ENCODE peak calls at places on chromosomes 16 and 17, in six cellular contexts. A is H1, P is K562, R is SK-N-SH, W is HepG2, D is HCT116. N is an unnamed sample.

GRCh38 chr17:50452627-50453300 is 15.9 kb downstream of the CHAD start:
- DNase-seq in A (no peak), P (no peak), R (no peak), W (no peak), D (no peak), N (no peak)

GRCh38 chr16:31875112-31875803 is 1.7 kb downstream of the ZNF267 start:
- DNase-seq in A (no peak), P (no peak), R (no peak), W (no peak), D (no peak), N (no peak)

GRCh38 chr16:53090591-53091507 is 36.1 kb downstream of the CHD9 start:
- DNase-seq in A (no peak), P (no peak), R (peak), W (peak), D (no peak), N (no peak)

GRCh38 chr16:25747160-25747758 is 55.5 kb downstream of the HS3ST4 start:
- DNase-seq in A (no peak), P (peak), R (no peak), W (no peak), D (no peak), N (peak)

GRCh38 chr17:17353625-17354484 is 50.7 kb downstream of the NT5M start:
- DNase-seq in A (no peak), P (no peak), R (no peak), W (no peak), D (no peak), N (no peak)

GRCh38 chr17:50905460-50905803 is 39.3 kb upstream of the TOB1 start:
- DNase-seq in A (no peak), P (no peak), R (peak), W (peak), D (no peak), N (no peak)

GRCh38 chr17:57086069-57086930 is 1.3 kb downstream of the AKAP1 start:
- DNase-seq in A (no peak), P (peak), R (peak), W (peak), D (no peak), N (peak)

GRCh38 chr17:81432873-81433451 is 37.7 kb downstream of the BAHCC1 start:
- DNase-seq in A (no peak), P (no peak), R (no peak), W (no peak), D (no peak), N (peak)

GRCh38 chr17:19541445-19541844 is 7.8 kb downstream of the SLC47A1 start:
- DNase-seq in A (no peak), P (no peak), R (no peak), W (no peak), D (no peak), N (no peak)

GRCh38 chr17:42422958-42423712 is at the start of gene CAVIN1:
- DNase-seq in A (peak), P (peak), R (peak), W (peak), D (peak), N (peak)

GRCh38 chr17:74760404-74761105 is 12.1 kb downstream of the NHERF1 start:
- DNase-seq in A (no peak), P (peak), R (peak), W (no peak), D (no peak), N (peak)

GRCh38 chr17:73681946-73682345 is 37.7 kb upstream of the SDK2 start:
- DNase-seq in A (no peak), P (no peak), R (no peak), W (no peak), D (no peak), N (no peak)

GRCh38 chr16:72959301-72959996 is 88.5 kb downstream of the ZFHX3 start:
- DNase-seq in A (no peak), P (no peak), R (no peak), W (no peak), D (no peak), N (no peak)

GRCh38 chr17:4235372-4236279 is 28.2 kb downstream of the ANKFY1 start:
- DNase-seq in A (no peak), P (no peak), R (no peak), W (no peak), D (no peak), N (no peak)

GRCh38 chr16:68887107-68887506 is 43.8 kb downstream of the TANGO6 start:
- DNase-seq in A (no peak), P (no peak), R (no peak), W (no peak), D (no peak), N (no peak)

GRCh38 chr17:44086364-44087311 is 16.1 kb downstream of the G6PC3 start:
- DNase-seq in A (no peak), P (peak), R (peak), W (peak), D (peak), N (no peak)

GRCh38 chr17:31695456-31696090 is 163.5 kb downstream of the COPRS start:
- DNase-seq in A (no peak), P (no peak), R (no peak), W (no peak), D (no peak), N (no peak)

GRCh38 chr17:73639926-73640325 is 4.3 kb downstream of the SDK2 start:
- DNase-seq in A (no peak), P (no peak), R (no peak), W (peak), D (no peak), N (no peak)

GRCh38 chr17:76432712-76433336 is 20.1 kb downstream of the UBE2O start:
- DNase-seq in A (no peak), P (no peak), R (no peak), W (peak), D (peak), N (peak)

GRCh38 chr17:58487589-58488427 is at the start of gene HSF5:
- DNase-seq in A (no peak), P (no peak), R (peak), W (no peak), D (no peak), N (no peak)

GRCh38 chr16:21638573-21638975 is 13.8 kb downstream of the IGSF6 start:
- DNase-seq in A (no peak), P (no peak), R (no peak), W (peak), D (no peak), N (no peak)

GRCh38 chr17:72366626-72367025 is 245.8 kb downstream of the SOX9 start:
- DNase-seq in A (no peak), P (no peak), R (no peak), W (no peak), D (no peak), N (no peak)

GRCh38 chr16:2715519-2715918 is 4.5 kb downstream of the PRSS27 start:
- DNase-seq in A (no peak), P (peak), R (no peak), W (no peak), D (no peak), N (no peak)

GRCh38 chr16:1655909-1656807 is 21.9 kb upstream of the JPT2 start:
- DNase-seq in A (no peak), P (no peak), R (no peak), W (no peak), D (no peak), N (no peak)

GRCh38 chr16:1661826-1662225 is 16.3 kb upstream of the JPT2 start:
- DNase-seq in A (no peak), P (no peak), R (no peak), W (no peak), D (no peak), N (no peak)

GRCh38 chr16:1656808-1657617 is 21.1 kb upstream of the JPT2 start:
- DNase-seq in A (no peak), P (no peak), R (peak), W (no peak), D (no peak), N (no peak)

GRCh38 chr16:1657841-1658240 is 20.2 kb upstream of the JPT2 start:
- DNase-seq in A (no peak), P (no peak), R (no peak), W (no peak), D (no peak), N (no peak)

GRCh38 chr16:1659071-1659470 is 19.0 kb upstream of the JPT2 start:
- DNase-seq in A (no peak), P (no peak), R (no peak), W (no peak), D (no peak), N (no peak)
- TF ChIP-seq JUND in A (no peak), P (no peak), R (no peak), W (no peak), D (no peak), N (no peak)

GRCh38 chr17:37790153-37790552 is 45.3 kb upstream of the HNF1B start:
- DNase-seq in A (no peak), P (no peak), R (no peak), W (no peak), D (no peak), N (no peak)
- TF ChIP-seq JUND in A (no peak), P (no peak), R (no peak), W (no peak), D (no peak), N (no peak)

GRCh38 chr17:78735832-78736525 is 46.1 kb downstream of the CYTH1 start:
- DNase-seq in A (no peak), P (no peak), R (no peak), W (peak), D (no peak), N (no peak)

GRCh38 chr17:78738245-78738644 is 43.8 kb downstream of the CYTH1 start:
- DNase-seq in A (no peak), P (no peak), R (no peak), W (no peak), D (no peak), N (no peak)

GRCh38 chr17:78738698-78739097 is 43.4 kb downstream of the CYTH1 start:
- DNase-seq in A (no peak), P (no peak), R (no peak), W (no peak), D (no peak), N (no peak)

GRCh38 chr17:78736526-78737079 is 45.5 kb downstream of the CYTH1 start:
- DNase-seq in A (no peak), P (peak), R (no peak), W (no peak), D (peak), N (peak)

DNA sequence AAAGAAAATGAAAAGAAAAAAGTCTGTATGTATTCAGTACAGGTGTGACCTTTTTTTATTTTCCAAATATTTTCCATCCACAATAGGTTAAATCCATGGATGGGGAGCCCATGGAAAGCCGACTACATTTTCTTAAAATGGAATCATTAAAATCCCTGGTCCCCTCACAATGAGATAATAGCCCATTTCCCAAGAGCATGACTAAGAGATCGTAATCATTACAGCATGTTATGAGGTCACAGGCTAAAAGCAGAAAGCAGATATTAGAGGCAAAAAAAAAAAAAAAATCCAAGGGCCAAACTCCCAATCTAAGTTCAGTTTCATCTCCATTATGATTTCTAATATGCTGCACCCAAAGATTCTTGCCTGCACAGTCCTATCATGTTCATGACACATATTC is 44.7 kb downstream of the CYTH1 start:
- DNase-seq in A (no peak), P (no peak), R (peak), W (no peak), D (no peak), N (no peak)
- TF ChIP-seq JUND in A (no peak), P (peak), R (peak), W (no peak), D (no peak), N (no peak)

GRCh38 chr16:12144355-12144754 is 167.8 kb downstream of the SNX29 start:
- DNase-seq in A (no peak), P (peak), R (no peak), W (no peak), D (no peak), N (no peak)

GRCh38 chr16:12142157-12142556 is 165.6 kb downstream of the SNX29 start:
- DNase-seq in A (no peak), P (no peak), R (no peak), W (no peak), D (no peak), N (no peak)

GRCh38 chr16:12143776-12144175 is 167.2 kb downstream of the SNX29 start:
- DNase-seq in A (no peak), P (no peak), R (no peak), W (no peak), D (no peak), N (no peak)

GRCh38 chr16:12141556-12141955 is 165.0 kb downstream of the SNX29 start:
- DNase-seq in A (no peak), P (no peak), R (no peak), W (no peak), D (no peak), N (no peak)

DNA sequence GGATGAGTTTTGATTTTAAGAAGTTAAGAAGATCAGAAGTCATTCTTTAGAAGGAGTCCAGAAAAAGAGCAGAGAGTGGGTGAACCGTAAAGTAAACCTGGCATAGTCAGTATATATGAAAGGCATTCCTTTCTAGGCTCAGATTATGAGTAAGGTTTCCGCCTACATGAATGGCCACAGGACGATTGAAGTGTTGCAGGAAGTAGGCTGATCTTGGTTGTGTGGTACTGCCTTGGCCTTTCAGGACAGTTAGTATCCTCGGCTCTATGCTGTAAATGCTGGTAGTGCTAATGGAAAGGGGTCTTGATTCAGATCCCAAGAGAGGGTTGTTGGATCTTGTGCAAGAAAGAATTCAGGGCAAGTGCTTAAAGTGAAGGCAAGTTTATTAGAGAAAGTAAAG is 164.5 kb downstream of the SNX29 start:
- DNase-seq in A (no peak), P (no peak), R (no peak), W (no peak), D (no peak), N (no peak)
- TF ChIP-seq JUND in A (no peak), P (no peak), R (no peak), W (no peak), D (no peak), N (no peak)

DNA sequence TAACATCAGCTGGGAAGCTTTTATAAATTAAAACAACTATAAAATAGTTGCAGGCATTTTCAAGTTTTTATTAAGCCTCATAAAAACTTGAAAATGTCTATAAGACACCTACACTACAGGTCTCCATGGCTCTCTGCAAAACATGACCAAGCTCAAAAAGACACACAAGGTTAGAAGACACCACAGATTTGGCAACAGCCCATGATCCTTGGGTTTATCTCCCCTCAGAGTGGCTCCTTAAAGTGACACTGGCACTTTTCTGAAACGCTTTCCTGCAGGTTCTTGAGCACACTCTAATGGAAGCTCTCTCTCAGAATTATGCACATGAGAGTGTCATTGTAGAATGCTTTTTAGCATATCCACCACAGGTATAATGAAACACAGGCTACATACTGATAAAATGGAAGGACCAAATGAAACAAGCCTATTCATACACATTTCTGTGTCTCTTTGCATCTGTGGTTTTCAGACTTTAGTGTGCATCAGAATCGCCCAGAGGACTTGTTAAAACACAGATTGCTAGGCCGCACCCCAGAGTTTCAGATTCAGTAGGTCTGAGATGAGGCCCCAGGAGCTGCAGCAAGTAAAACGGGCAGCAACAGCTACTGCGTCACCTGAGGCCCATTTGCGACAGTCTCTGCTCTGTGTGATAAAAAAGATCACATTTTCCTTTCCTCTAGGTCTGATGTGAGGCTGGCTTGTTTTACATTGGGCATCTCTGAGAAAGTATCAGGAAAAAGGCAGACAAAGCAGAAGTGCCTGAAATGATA is 75.0 kb upstream of the WSB1 start:
- DNase-seq in A (no peak), P (no peak), R (no peak), W (no peak), D (no peak), N (no peak)
- TF ChIP-seq JUND in A (no peak), P (no peak), R (no peak), W (no peak), D (no peak), N (no peak)

DNA sequence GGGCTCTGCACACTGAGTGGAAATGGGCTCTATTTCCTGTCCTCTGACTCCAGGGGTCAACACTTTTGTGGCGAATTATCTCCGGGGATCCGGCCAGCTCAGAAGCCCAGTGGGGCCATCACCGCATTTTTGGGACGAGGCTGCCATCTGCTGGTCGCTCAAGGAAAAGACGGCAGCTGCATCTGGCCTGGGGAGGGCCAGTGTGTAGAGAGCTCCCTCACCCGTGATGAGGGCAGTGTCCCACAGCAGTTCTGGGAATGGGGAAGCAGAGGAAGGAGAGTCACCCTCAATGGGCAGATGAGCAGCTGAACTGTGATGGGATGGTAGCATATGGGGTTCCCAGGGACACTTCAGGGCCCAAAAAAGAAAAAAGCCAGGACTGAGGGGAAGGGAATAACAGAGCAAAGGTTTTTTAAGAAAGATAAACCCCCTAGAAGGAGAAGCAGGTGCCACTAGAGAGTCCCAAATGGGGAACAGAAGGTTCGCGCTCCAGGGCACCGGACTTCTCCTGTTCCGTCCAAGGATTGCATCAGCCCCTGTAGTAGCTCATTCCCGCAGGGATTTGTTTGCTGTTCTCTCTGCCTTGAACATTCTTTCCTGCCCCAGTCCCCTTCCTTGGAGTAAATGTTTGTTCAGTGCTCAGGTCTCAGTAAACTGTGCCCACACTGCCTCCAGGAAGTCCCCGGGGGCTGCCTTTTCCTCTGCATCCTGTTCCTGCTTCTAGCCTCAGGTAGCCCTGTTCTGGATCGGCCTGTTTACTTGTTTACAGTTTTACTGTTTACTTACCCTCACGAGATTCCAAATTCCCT is 9.3 kb upstream of the ABCC12 start:
- DNase-seq in A (peak), P (peak), R (peak), W (peak), D (peak), N (peak)
- TF ChIP-seq JUND in A (no peak), P (no peak), R (no peak), W (no peak), D (no peak), N (peak)